ENCODE peak calls at places on chromosomes 1 and 21, in six cellular contexts. One of them, this sample, is unnamed.

GRCh38 chr1:184563308-184563707 is 176.5 kb downstream of the C1orf21 start:
- DNase-seq in SK-N-SH: peak; percentile 34
- DNase-seq in pancreas: no peak
- DNase-seq in body of pancreas: no peak
- DNase-seq in tibial artery: no peak
- DNase-seq in effector memory CD4-positive, alpha-beta T cell: no peak
- DNase-seq in this sample: no peak

GRCh38 chr1:171226757-171227370 is 21.4 kb upstream of the FMO1 start:
- DNase-seq in SK-N-SH: peak; percentile 26
- DNase-seq in pancreas: peak; percentile 22
- DNase-seq in body of pancreas: peak; percentile 54
- DNase-seq in tibial artery: no peak
- DNase-seq in effector memory CD4-positive, alpha-beta T cell: no peak
- DNase-seq in this sample: peak; percentile 69

GRCh38 chr1:94105957-94106529 is 14.9 kb downstream of the ABCA4 start:
- DNase-seq in SK-N-SH: no peak
- DNase-seq in pancreas: no peak
- DNase-seq in body of pancreas: no peak
- DNase-seq in tibial artery: no peak
- DNase-seq in effector memory CD4-positive, alpha-beta T cell: no peak
- DNase-seq in this sample: no peak

GRCh38 chr1:53180226-53180625 is 16.4 kb upstream of the CPT2 start:
- DNase-seq in SK-N-SH: no peak
- DNase-seq in pancreas: no peak
- DNase-seq in body of pancreas: no peak
- DNase-seq in tibial artery: no peak
- DNase-seq in effector memory CD4-positive, alpha-beta T cell: no peak
- DNase-seq in this sample: no peak

GRCh38 chr1:29445330-29445729 is 209.0 kb downstream of the PTPRU start:
- DNase-seq in SK-N-SH: no peak
- DNase-seq in pancreas: no peak
- DNase-seq in body of pancreas: no peak
- DNase-seq in tibial artery: no peak
- DNase-seq in effector memory CD4-positive, alpha-beta T cell: no peak
- DNase-seq in this sample: no peak

GRCh38 chr1:217780993-217781392 is 149.8 kb downstream of the SPATA17 start:
- DNase-seq in SK-N-SH: no peak
- DNase-seq in pancreas: no peak
- DNase-seq in body of pancreas: no peak
- DNase-seq in tibial artery: no peak
- DNase-seq in effector memory CD4-positive, alpha-beta T cell: no peak
- DNase-seq in this sample: no peak

GRCh38 chr1:78263459-78263858 is 217.7 kb downstream of the GIPC2 start:
- DNase-seq in SK-N-SH: no peak
- DNase-seq in pancreas: no peak
- DNase-seq in body of pancreas: no peak
- DNase-seq in tibial artery: no peak
- DNase-seq in effector memory CD4-positive, alpha-beta T cell: no peak
- DNase-seq in this sample: no peak

GRCh38 chr1:218339267-218339831 is 5.8 kb upstream of the TGFB2 start:
- DNase-seq in SK-N-SH: no peak
- DNase-seq in pancreas: no peak
- DNase-seq in body of pancreas: no peak
- DNase-seq in tibial artery: no peak
- DNase-seq in effector memory CD4-positive, alpha-beta T cell: no peak
- DNase-seq in this sample: no peak

GRCh38 chr1:196393742-196394141 is 214.5 kb downstream of the KCNT2 start:
- DNase-seq in SK-N-SH: no peak
- DNase-seq in pancreas: no peak
- DNase-seq in body of pancreas: peak; percentile 18
- DNase-seq in tibial artery: peak; percentile 69
- DNase-seq in effector memory CD4-positive, alpha-beta T cell: no peak
- DNase-seq in this sample: no peak

GRCh38 chr21:21019681-21020080 is 21.5 kb downstream of the NCAM2 start:
- DNase-seq in SK-N-SH: no peak
- DNase-seq in pancreas: no peak
- DNase-seq in body of pancreas: no peak
- DNase-seq in tibial artery: no peak
- DNase-seq in effector memory CD4-positive, alpha-beta T cell: no peak
- DNase-seq in this sample: no peak

GRCh38 chr1:187655163-187655562 is 826.4 kb downstream of the PLA2G4A start:
- DNase-seq in SK-N-SH: no peak
- DNase-seq in pancreas: no peak
- DNase-seq in body of pancreas: no peak
- DNase-seq in tibial artery: no peak
- DNase-seq in effector memory CD4-positive, alpha-beta T cell: no peak
- DNase-seq in this sample: no peak

GRCh38 chr21:35243171-35243570 is 194.1 kb upstream of the RUNX1 start:
- DNase-seq in SK-N-SH: no peak
- DNase-seq in pancreas: no peak
- DNase-seq in body of pancreas: no peak
- DNase-seq in tibial artery: no peak
- DNase-seq in effector memory CD4-positive, alpha-beta T cell: no peak
- DNase-seq in this sample: no peak

GRCh38 chr1:217133958-217134856 is 411.0 kb upstream of the ESRRG start:
- DNase-seq in SK-N-SH: peak; percentile 59
- DNase-seq in pancreas: no peak
- DNase-seq in body of pancreas: peak; percentile 20
- DNase-seq in tibial artery: no peak
- DNase-seq in effector memory CD4-positive, alpha-beta T cell: no peak
- DNase-seq in this sample: no peak

GRCh38 chr1:200180821-200181220 is 153.3 kb downstream of the NR5A2 start:
- DNase-seq in SK-N-SH: no peak
- DNase-seq in pancreas: peak; percentile 48
- DNase-seq in body of pancreas: peak; percentile 60
- DNase-seq in tibial artery: no peak
- DNase-seq in effector memory CD4-positive, alpha-beta T cell: no peak
- DNase-seq in this sample: no peak

GRCh38 chr1:8077120-8077573 is 51.0 kb upstream of the ERRFI1 start:
- DNase-seq in SK-N-SH: no peak
- DNase-seq in pancreas: peak; percentile 59
- DNase-seq in body of pancreas: peak; percentile 66
- DNase-seq in tibial artery: peak; percentile 50
- DNase-seq in effector memory CD4-positive, alpha-beta T cell: no peak
- DNase-seq in this sample: peak; percentile 75

GRCh38 chr1:110053557-110054428 is 16.7 kb downstream of the ALX3 start:
- DNase-seq in SK-N-SH: peak; percentile 71
- DNase-seq in pancreas: peak; percentile 29
- DNase-seq in body of pancreas: peak; percentile 82
- DNase-seq in tibial artery: peak; percentile 71
- DNase-seq in effector memory CD4-positive, alpha-beta T cell: peak; percentile 32
- DNase-seq in this sample: peak; percentile 62

GRCh38 chr1:151553659-151554058 is 13.6 kb downstream of the TUFT1 start:
- DNase-seq in SK-N-SH: no peak
- DNase-seq in pancreas: no peak
- DNase-seq in body of pancreas: no peak
- DNase-seq in tibial artery: no peak
- DNase-seq in effector memory CD4-positive, alpha-beta T cell: no peak
- DNase-seq in this sample: no peak

GRCh38 chr1:39575191-39576015 is 1.2 kb downstream of the PABPC4 start:
- DNase-seq in SK-N-SH: peak; percentile 76
- DNase-seq in pancreas: peak; percentile 62
- DNase-seq in body of pancreas: peak; percentile 68
- DNase-seq in tibial artery: peak; percentile 48
- DNase-seq in effector memory CD4-positive, alpha-beta T cell: peak; percentile 23
- DNase-seq in this sample: peak; percentile 74

GRCh38 chr1:85409516-85409915 is 55.4 kb downstream of the DDAH1 start:
- DNase-seq in SK-N-SH: no peak
- DNase-seq in pancreas: no peak
- DNase-seq in body of pancreas: no peak
- DNase-seq in tibial artery: no peak
- DNase-seq in effector memory CD4-positive, alpha-beta T cell: no peak
- DNase-seq in this sample: no peak

GRCh38 chr1:85407978-85408377 is 57.0 kb downstream of the DDAH1 start:
- DNase-seq in SK-N-SH: no peak
- DNase-seq in pancreas: no peak
- DNase-seq in body of pancreas: no peak
- DNase-seq in tibial artery: no peak
- DNase-seq in effector memory CD4-positive, alpha-beta T cell: no peak
- DNase-seq in this sample: no peak

GRCh38 chr1:85404393-85404792 is 60.6 kb downstream of the DDAH1 start:
- DNase-seq in SK-N-SH: no peak
- DNase-seq in pancreas: no peak
- DNase-seq in body of pancreas: no peak
- DNase-seq in tibial artery: no peak
- DNase-seq in effector memory CD4-positive, alpha-beta T cell: no peak
- DNase-seq in this sample: no peak

GRCh38 chr1:85406081-85406480 is 58.9 kb downstream of the DDAH1 start:
- DNase-seq in SK-N-SH: no peak
- DNase-seq in pancreas: no peak
- DNase-seq in body of pancreas: no peak
- DNase-seq in tibial artery: no peak
- DNase-seq in effector memory CD4-positive, alpha-beta T cell: no peak
- DNase-seq in this sample: no peak

GRCh38 chr1:85406887-85407593 is 57.9 kb downstream of the DDAH1 start:
- DNase-seq in SK-N-SH: no peak
- DNase-seq in pancreas: peak; percentile 63
- DNase-seq in body of pancreas: peak; percentile 71
- DNase-seq in tibial artery: peak; percentile 48
- DNase-seq in effector memory CD4-positive, alpha-beta T cell: no peak
- DNase-seq in this sample: no peak
- H3K27ac ChIP-seq in SK-N-SH: peak overlapping the region; percentile 85
- H3K27ac ChIP-seq in pancreas: peak overlapping the region; percentile 73
- H3K27ac ChIP-seq in body of pancreas: peak overlapping the region; percentile 82
- H3K27ac ChIP-seq in tibial artery: peak overlapping the region; percentile 58
- H3K27ac ChIP-seq in effector memory CD4-positive, alpha-beta T cell: no peak overlapping the region
- H3K27ac ChIP-seq in this sample: peak overlapping the region; percentile 29

GRCh38 chr1:220877348-220878095 is 1.7 kb upstream of the HLX start:
- DNase-seq in SK-N-SH: no peak
- DNase-seq in pancreas: no peak
- DNase-seq in body of pancreas: no peak
- DNase-seq in tibial artery: no peak
- DNase-seq in effector memory CD4-positive, alpha-beta T cell: no peak
- DNase-seq in this sample: no peak
- H3K4me3 ChIP-seq in SK-N-SH: no peak overlapping the region
- H3K4me3 ChIP-seq in pancreas: no peak overlapping the region
- H3K4me3 ChIP-seq in body of pancreas: no peak overlapping the region
- H3K4me3 ChIP-seq in tibial artery: peak overlapping the region; percentile 33
- H3K4me3 ChIP-seq in effector memory CD4-positive, alpha-beta T cell: no peak overlapping the region
- H3K4me3 ChIP-seq in this sample: peak overlapping the region; percentile 76

GRCh38 chr1:31062867-31063380 is 2.6 kb downstream of the PUM1 start:
- DNase-seq in SK-N-SH: no peak
- DNase-seq in pancreas: no peak
- DNase-seq in body of pancreas: no peak
- DNase-seq in tibial artery: no peak
- DNase-seq in effector memory CD4-positive, alpha-beta T cell: no peak
- DNase-seq in this sample: no peak
- H3K27ac ChIP-seq in SK-N-SH: no peak overlapping the region
- H3K27ac ChIP-seq in pancreas: no peak overlapping the region
- H3K27ac ChIP-seq in body of pancreas: peak overlapping the region; percentile 95
- H3K27ac ChIP-seq in tibial artery: peak overlapping the region; percentile 88
- H3K27ac ChIP-seq in effector memory CD4-positive, alpha-beta T cell: peak overlapping the region; percentile 87
- H3K27ac ChIP-seq in this sample: no peak overlapping the region

GRCh38 chr1:84998642-84999280 is 1.8 kb upstream of the MCOLN2 start:
- DNase-seq in SK-N-SH: peak; percentile 6
- DNase-seq in pancreas: no peak
- DNase-seq in body of pancreas: peak; percentile 10
- DNase-seq in tibial artery: no peak
- DNase-seq in effector memory CD4-positive, alpha-beta T cell: no peak
- DNase-seq in this sample: peak; percentile 82
- H3K4me3 ChIP-seq in SK-N-SH: no peak overlapping the region
- H3K4me3 ChIP-seq in pancreas: no peak overlapping the region
- H3K4me3 ChIP-seq in body of pancreas: no peak overlapping the region
- H3K4me3 ChIP-seq in tibial artery: no peak overlapping the region
- H3K4me3 ChIP-seq in effector memory CD4-positive, alpha-beta T cell: peak overlapping the region; percentile 68
- H3K4me3 ChIP-seq in this sample: no peak overlapping the region

GRCh38 chr21:33968998-33969353 is 53.4 kb upstream of the ATP5PO start:
- DNase-seq in SK-N-SH: no peak
- DNase-seq in pancreas: no peak
- DNase-seq in body of pancreas: no peak
- DNase-seq in tibial artery: no peak
- DNase-seq in effector memory CD4-positive, alpha-beta T cell: no peak
- DNase-seq in this sample: no peak
- H3K27ac ChIP-seq in SK-N-SH: peak overlapping the region; percentile 67
- H3K27ac ChIP-seq in pancreas: no peak overlapping the region
- H3K27ac ChIP-seq in body of pancreas: peak overlapping the region; percentile 34
- H3K27ac ChIP-seq in tibial artery: peak overlapping the region; percentile 59
- H3K27ac ChIP-seq in effector memory CD4-positive, alpha-beta T cell: no peak overlapping the region
- H3K27ac ChIP-seq in this sample: peak overlapping the region; percentile 19

GRCh38 chr1:155325596-155325893 is 4.9 kb downstream of the RUSC1 start:
- DNase-seq in SK-N-SH: no peak
- DNase-seq in pancreas: no peak
- DNase-seq in body of pancreas: no peak
- DNase-seq in tibial artery: no peak
- DNase-seq in effector memory CD4-positive, alpha-beta T cell: no peak
- DNase-seq in this sample: no peak

GRCh38 chr1:155326659-155327058 is 6.0 kb downstream of the RUSC1 start:
- DNase-seq in SK-N-SH: no peak
- DNase-seq in pancreas: no peak
- DNase-seq in body of pancreas: no peak
- DNase-seq in tibial artery: no peak
- DNase-seq in effector memory CD4-positive, alpha-beta T cell: no peak
- DNase-seq in this sample: no peak

GRCh38 chr1:155324717-155325595 is 4.3 kb downstream of the RUSC1 start:
- DNase-seq in SK-N-SH: peak; percentile 78
- DNase-seq in pancreas: peak; percentile 62
- DNase-seq in body of pancreas: peak; percentile 75
- DNase-seq in tibial artery: peak; percentile 51
- DNase-seq in effector memory CD4-positive, alpha-beta T cell: no peak
- DNase-seq in this sample: peak; percentile 43

GRCh38 chr1:155324041-155324716 is 3.5 kb downstream of the RUSC1 start:
- DNase-seq in SK-N-SH: peak; percentile 95
- DNase-seq in pancreas: peak; percentile 96
- DNase-seq in body of pancreas: peak; percentile 95
- DNase-seq in tibial artery: peak; percentile 97
- DNase-seq in effector memory CD4-positive, alpha-beta T cell: peak; percentile 83
- DNase-seq in this sample: peak; percentile 93

DNA sequence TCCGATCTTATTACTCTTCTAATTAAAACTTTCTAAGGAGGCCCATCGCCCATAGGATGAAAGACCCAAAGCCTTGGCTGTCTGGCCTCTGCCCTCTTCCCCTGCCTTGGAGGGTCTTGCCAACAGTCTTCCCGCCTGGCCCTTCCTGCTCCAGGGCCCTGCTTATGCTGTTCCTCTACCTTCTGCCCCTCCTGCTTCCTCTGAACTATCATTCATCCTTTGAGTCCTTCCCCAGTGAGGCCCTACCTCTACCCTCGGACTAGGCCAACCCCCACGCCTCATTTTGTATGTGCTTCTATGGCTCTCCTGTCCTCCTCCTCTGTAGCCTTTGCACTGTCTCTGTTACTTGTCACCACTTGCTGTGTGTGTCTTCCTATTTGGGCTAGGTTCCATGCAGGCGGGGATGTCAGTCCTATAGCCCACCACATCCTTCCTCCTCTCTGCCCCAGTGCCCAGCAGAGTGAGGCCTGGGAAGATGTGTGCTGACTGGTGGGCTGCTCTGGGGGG is 5.4 kb downstream of the RUSC1 start:
- DNase-seq in SK-N-SH: no peak
- DNase-seq in pancreas: no peak
- DNase-seq in body of pancreas: no peak
- DNase-seq in tibial artery: no peak
- DNase-seq in effector memory CD4-positive, alpha-beta T cell: no peak
- DNase-seq in this sample: no peak
- H3K4me3 ChIP-seq in SK-N-SH: no peak overlapping the region
- H3K4me3 ChIP-seq in pancreas: no peak overlapping the region
- H3K4me3 ChIP-seq in body of pancreas: no peak overlapping the region
- H3K4me3 ChIP-seq in tibial artery: no peak overlapping the region
- H3K4me3 ChIP-seq in effector memory CD4-positive, alpha-beta T cell: no peak overlapping the region
- H3K4me3 ChIP-seq in this sample: peak overlapping the region; percentile 70

This sample was measured in Peyer's patch.